ENCODE peak calls at places on chromosomes 3 and 15, in seven cellular contexts. F, X, E, A, W, T and Z are unnamed samples.

GRCh38 chr15:88623632-88624031 is 2.5 kb downstream of the AEN start:
- DNase-seq in E (no peak), A (no peak), X (no peak), W (no peak), T (no peak), F (no peak), Z (no peak)

GRCh38 chr3:58793052-58793451 is 126.5 kb upstream of the FAM3D start:
- DNase-seq in W (no peak), F (peak), X (no peak), A (no peak), E (peak), T (no peak), Z (no peak)

GRCh38 chr15:60079210-60079609 is 75.1 kb downstream of the FOXB1 start:
- DNase-seq in W (no peak), A (no peak), X (no peak), E (no peak), T (peak), F (peak), Z (no peak)

GRCh38 chr3:107992976-107993684 is 97.7 kb downstream of the CD47 start:
- DNase-seq in W (no peak), F (peak), A (no peak), X (no peak), T (peak), E (no peak), Z (no peak)

GRCh38 chr3:99714146-99714545 is 75.8 kb downstream of the COL8A1 start:
- DNase-seq in W (no peak), T (no peak), A (no peak), F (peak), X (no peak), E (peak), Z (no peak)

GRCh38 chr3:55296781-55297180 is 190.3 kb downstream of the WNT5A start:
- DNase-seq in X (no peak), W (no peak), F (no peak), A (no peak), E (no peak), T (peak), Z (no peak)

GRCh38 chr3:194575484-194576210 is 57.6 kb downstream of the TMEM44 start:
- DNase-seq in T (peak), E (peak), W (no peak), F (peak), A (no peak), X (no peak), Z (no peak)

GRCh38 chr15:75578206-75578947 is 738 bp downstream of the PTPN9 start:
- DNase-seq in W (peak), F (peak), X (no peak), T (peak), E (no peak), A (no peak), Z (no peak)

GRCh38 chr3:32340039-32340438 is 51.6 kb upstream of the CMTM7 start:
- DNase-seq in T (peak), F (peak), A (no peak), E (peak), W (peak), X (no peak), Z (peak)

GRCh38 chr15:97692317-97693015 is 268.0 kb upstream of the ARRDC4 start:
- DNase-seq in W (no peak), F (no peak), T (no peak), X (no peak), A (no peak), E (no peak), Z (no peak)

GRCh38 chr3:193554790-193555189 is at the start of gene ATP13A4:
- DNase-seq in E (no peak), F (no peak), T (no peak), X (no peak), A (no peak), W (no peak), Z (no peak)

GRCh38 chr3:67389176-67389575 is 265.2 kb downstream of the SUCLG2 start:
- DNase-seq in A (no peak), W (no peak), F (no peak), E (no peak), T (no peak), X (no peak), Z (no peak)

GRCh38 chr15:76904461-76905012 is 603 bp downstream of the SCAPER start:
- DNase-seq in W (peak), E (no peak), X (no peak), A (no peak), F (peak), T (peak), Z (peak)

GRCh38 chr3:141336672-141337522 is 31.4 kb upstream of the ZBTB38 start:
- DNase-seq in F (peak), T (peak), X (no peak), E (peak), A (no peak), W (no peak), Z (peak)

GRCh38 chr3:147572970-147573340 is 163.8 kb downstream of the ZIC1 start:
- DNase-seq in W (no peak), F (no peak), A (no peak), X (no peak), E (no peak), T (peak), Z (no peak)

GRCh38 chr3:17070560-17070959 is 185.8 kb downstream of the PLCL2 start:
- DNase-seq in X (no peak), W (no peak), F (peak), E (no peak), T (peak), A (peak), Z (no peak)

GRCh38 chr3:141366285-141367037 is 1.8 kb upstream of the ZBTB38 start:
- DNase-seq in A (no peak), X (peak), E (peak), T (peak), F (peak), W (no peak), Z (peak)

GRCh38 chr3:115169808-115170207 is 22.7 kb upstream of the ZBTB20 start:
- DNase-seq in T (no peak), X (no peak), E (no peak), W (peak), A (no peak), F (no peak), Z (no peak)

GRCh38 chr3:12677616-12678015 is 13.7 kb upstream of the RAF1 start:
- DNase-seq in T (no peak), A (no peak), F (no peak), W (no peak), X (no peak), E (no peak), Z (no peak)

GRCh38 chr15:73541479-73541878 is 91.7 kb downstream of the NPTN start:
- DNase-seq in T (no peak), W (no peak), A (no peak), F (no peak), X (no peak), E (no peak), Z (peak)

GRCh38 chr3:134803051-134803505 is 8.0 kb downstream of the EPHB1 start:
- DNase-seq in A (no peak), F (no peak), W (no peak), T (no peak), E (no peak), X (no peak), Z (no peak)

GRCh38 chr3:192054881-192055280 is 593.9 kb downstream of the PYDC2 start:
- DNase-seq in T (peak), A (no peak), X (no peak), E (peak), F (peak), W (no peak), Z (no peak)

GRCh38 chr3:37905987-37906674 is 44.5 kb downstream of the CTDSPL start:
- DNase-seq in E (peak), W (no peak), T (peak), F (peak), A (no peak), X (no peak), Z (peak)

GRCh38 chr15:66707310-66708160 is 5.5 kb downstream of the SMAD6 start:
- DNase-seq in X (no peak), A (no peak), W (no peak), T (no peak), E (peak), F (peak), Z (peak)

GRCh38 chr3:129441782-129442181 is 1.8 kb downstream of the IFT122 start:
- DNase-seq in F (peak), X (no peak), E (peak), W (no peak), T (peak), A (no peak), Z (no peak)